ENCODE peak calls at places on chromosomes 11 and 22, in nine cellular contexts. W, Q, R, P, A, Y, N, X and K are unnamed samples.
A peak's percentile ranks its signal among the peaks of the same experiment; 100 is the strongest.

GRCh38 chr11:130209128-130209932 is 49.7 kb downstream of the ST14 start:
- DNase-seq in W (no peak), Q (no peak), R (no peak), P (peak; percentile 36), A (no peak), Y (no peak), N (no peak), X (peak; percentile 11), K (no peak)

GRCh38 chr11:32113637-32114203 is 22.8 kb downstream of the RCN1 start:
- DNase-seq in W (no peak), Q (no peak), R (no peak), P (no peak), A (no peak), Y (no peak), N (no peak), X (no peak), K (no peak)

GRCh38 chr11:19458721-19459120 is 218.0 kb upstream of the E2F8 start:
- DNase-seq in W (no peak), Q (no peak), R (no peak), P (no peak), A (no peak), Y (no peak), N (no peak), X (no peak), K (no peak)

GRCh38 chr22:21449531-21450319 is 17.5 kb upstream of the TMEM191C start:
- DNase-seq in W (peak; percentile 9), Q (peak; percentile 13), R (peak; percentile 76), P (peak; percentile 1), A (no peak), Y (no peak), N (no peak), X (peak; percentile 7), K (peak; percentile 70)

GRCh38 chr22:40547729-40548143 is 88.8 kb downstream of the MRTFA start:
- DNase-seq in W (no peak), Q (peak; percentile 54), R (no peak), P (no peak), A (no peak), Y (no peak), N (no peak), X (no peak), K (no peak)

GRCh38 chr11:122656631-122657101 is 1.1 kb downstream of the UBASH3B start:
- DNase-seq in W (no peak), Q (peak; percentile 56), R (peak; percentile 76), P (peak; percentile 13), A (peak; percentile 43), Y (no peak), N (no peak), X (peak; percentile 42), K (no peak)

GRCh38 chr22:27561301-27561820 is 240.2 kb downstream of the MN1 start:
- DNase-seq in W (no peak), Q (no peak), R (no peak), P (no peak), A (no peak), Y (no peak), N (no peak), X (no peak), K (no peak)

GRCh38 chr11:111419641-111420327 is 40.7 kb upstream of the POU2AF1 start:
- DNase-seq in W (no peak), Q (no peak), R (peak; percentile 35), P (peak; percentile 82), A (no peak), Y (no peak), N (no peak), X (peak; percentile 28), K (peak; percentile 74)

GRCh38 chr11:116439480-116439759 is 333.4 kb downstream of the BUD13 start:
- DNase-seq in W (no peak), Q (no peak), R (no peak), P (no peak), A (no peak), Y (no peak), N (no peak), X (no peak), K (no peak)

GRCh38 chr22:47698906-47699305 is 936.5 kb downstream of the TBC1D22A start:
- DNase-seq in W (no peak), Q (no peak), R (no peak), P (no peak), A (no peak), Y (no peak), N (no peak), X (peak; percentile 58), K (no peak)

GRCh38 chr22:44577391-44578114 is 79.5 kb upstream of the RTL6 start:
- DNase-seq in W (no peak), Q (no peak), R (peak; percentile 44), P (no peak), A (no peak), Y (no peak), N (no peak), X (no peak), K (peak; percentile 72)

GRCh38 chr11:40986320-40986719 is 473.1 kb downstream of the LRRC4C start:
- DNase-seq in W (no peak), Q (no peak), R (no peak), P (no peak), A (no peak), Y (no peak), N (no peak), X (no peak), K (no peak)

GRCh38 chr22:18031670-18032454 is 7.5 kb upstream of the MICAL3 start:
- DNase-seq in W (peak; percentile 86), Q (peak; percentile 97), R (no peak), P (no peak), A (peak; percentile 80), Y (no peak), N (no peak), X (no peak), K (no peak)

GRCh38 chr22:49964493-49965290 is 4.1 kb downstream of the PIM3 start:
- DNase-seq in W (peak; percentile 26), Q (no peak), R (peak; percentile 54), P (no peak), A (no peak), Y (no peak), N (no peak), X (no peak), K (no peak)

GRCh38 chr11:42770444-42771065 is 541.2 kb upstream of the API5 start:
- DNase-seq in W (no peak), Q (no peak), R (no peak), P (no peak), A (peak; percentile 28), Y (peak; percentile 30), N (peak; percentile 11), X (peak; percentile 54), K (no peak)

GRCh38 chr11:76704171-76704948 is 33.8 kb upstream of the LRRC32 start:
- DNase-seq in W (no peak), Q (no peak), R (no peak), P (no peak), A (no peak), Y (no peak), N (no peak), X (no peak), K (no peak)

GRCh38 chr22:26002456-26002855 is 166.8 kb upstream of the SEZ6L start:
- DNase-seq in W (no peak), Q (no peak), R (no peak), P (no peak), A (no peak), Y (no peak), N (no peak), X (no peak), K (no peak)

GRCh38 chr11:117583063-117583801 is 213.8 kb downstream of the DSCAML1 start:
- DNase-seq in W (no peak), Q (no peak), R (no peak), P (no peak), A (no peak), Y (no peak), N (no peak), X (no peak), K (peak; percentile 76)

GRCh38 chr11:107882095-107882820 is 23.7 kb upstream of the SLC35F2 start:
- DNase-seq in W (no peak), Q (no peak), R (no peak), P (no peak), A (no peak), Y (no peak), N (no peak), X (no peak), K (peak; percentile 8)

GRCh38 chr11:134144744-134145143 is 75.9 kb downstream of the JAM3 start:
- DNase-seq in W (no peak), Q (no peak), R (no peak), P (no peak), A (no peak), Y (no peak), N (no peak), X (no peak), K (no peak)

GRCh38 chr11:16967347-16967662 is 46.9 kb downstream of the PLEKHA7 start:
- DNase-seq in W (no peak), Q (no peak), R (no peak), P (no peak), A (no peak), Y (no peak), N (no peak), X (no peak), K (no peak)

GRCh38 chr11:35006389-35007128 is 90.1 kb downstream of the PDHX start:
- DNase-seq in W (no peak), Q (peak; percentile 37), R (no peak), P (no peak), A (no peak), Y (no peak), N (no peak), X (no peak), K (no peak)

GRCh38 chr11:95372097-95372656 is 141.2 kb upstream of the SESN3 start:
- DNase-seq in W (no peak), Q (no peak), R (no peak), P (no peak), A (no peak), Y (no peak), N (no peak), X (no peak), K (no peak)
- TF ChIP-seq CTCF in W (no peak), Q (no peak), R (no peak), P (no peak), A (no peak), Y (no peak), N (no peak), X (no peak), K (no peak)

GRCh38 chr11:60377737-60378136 is 595 bp upstream of the MS4A7 start:
- DNase-seq in W (no peak), Q (no peak), R (no peak), P (no peak), A (no peak), Y (no peak), N (no peak), X (peak; percentile 34), K (peak; percentile 88)
- TF ChIP-seq POLR2A in W (no peak), Q (no peak), R (no peak), P (no peak), A (no peak), Y (no peak), N (no peak), X (no peak), K (no peak)

DNA sequence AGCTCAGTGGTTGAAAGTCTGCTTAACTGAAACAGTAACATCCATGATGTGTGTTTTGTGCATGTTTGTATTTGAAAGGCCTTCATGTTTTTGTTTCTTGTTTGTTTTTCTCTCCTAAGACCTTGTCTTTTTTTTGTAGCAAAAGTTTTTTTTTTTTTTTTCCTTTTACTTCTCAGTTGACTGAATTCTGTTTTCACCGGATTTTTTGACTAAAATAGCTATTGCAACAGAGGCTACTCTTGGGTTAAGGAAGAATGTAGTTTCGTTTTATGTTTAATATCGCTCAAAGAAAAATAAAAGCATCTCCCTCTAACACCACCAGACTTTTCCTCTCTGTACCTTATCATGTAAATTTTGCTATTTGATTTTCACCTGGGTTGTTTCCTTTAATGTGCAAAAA is 15.1 kb downstream of the APOL6 start:
- DNase-seq in W (no peak), Q (no peak), R (no peak), P (no peak), A (no peak), Y (no peak), N (no peak), X (no peak), K (no peak)
- H3K4me3 ChIP-seq in W (peak overlapping the region; percentile 13), Q (no peak overlapping the region), R (no peak overlapping the region), P (no peak overlapping the region), A (no peak overlapping the region), Y (no peak overlapping the region), N (no peak overlapping the region), X (no peak overlapping the region), K (no peak overlapping the region)

GRCh38 chr11:826836-827145 is 928 bp upstream of the CRACR2B start:
- DNase-seq in W (no peak), Q (no peak), R (no peak), P (no peak), A (no peak), Y (no peak), N (no peak), X (no peak), K (no peak)
- TF ChIP-seq CTCF in W (no peak), Q (no peak), R (no peak), P (no peak), A (no peak), Y (no peak), N (no peak), X (no peak), K (no peak)